ENCODE peak calls at places on chromosomes 6 and 20, in seven cellular contexts. One of them, this sample, is unnamed.

GRCh38 chr6:169145991-169146501 is 107.6 kb downstream of the THBS2 start:
- DNase-seq in body of pancreas: no peak
- DNase-seq in GM13976: no peak
- DNase-seq in pancreas: no peak
- DNase-seq in choroid plexus epithelial cell: peak
- DNase-seq in CD8-positive, alpha-beta T cell: no peak
- DNase-seq in foreskin fibroblast: peak
- DNase-seq in this sample: no peak

GRCh38 chr20:57653910-57654309 is 33.7 kb upstream of the ZBP1 start:
- DNase-seq in CD8-positive, alpha-beta T cell: peak
- DNase-seq in pancreas: peak
- DNase-seq in GM13976: peak
- DNase-seq in choroid plexus epithelial cell: no peak
- DNase-seq in foreskin fibroblast: no peak
- DNase-seq in body of pancreas: no peak
- DNase-seq in this sample: peak

GRCh38 chr6:24107294-24107693 is 18.7 kb upstream of the NRSN1 start:
- DNase-seq in GM13976: no peak
- DNase-seq in CD8-positive, alpha-beta T cell: no peak
- DNase-seq in body of pancreas: no peak
- DNase-seq in foreskin fibroblast: no peak
- DNase-seq in choroid plexus epithelial cell: no peak
- DNase-seq in pancreas: no peak
- DNase-seq in this sample: no peak

GRCh38 chr6:84953401-84953800 is 189.0 kb upstream of the TBX18 start:
- DNase-seq in body of pancreas: no peak
- DNase-seq in GM13976: no peak
- DNase-seq in CD8-positive, alpha-beta T cell: no peak
- DNase-seq in choroid plexus epithelial cell: peak
- DNase-seq in foreskin fibroblast: peak
- DNase-seq in pancreas: no peak
- DNase-seq in this sample: no peak

GRCh38 chr6:3061501-3061941 is 6.8 kb upstream of the RIPK1 start:
- DNase-seq in body of pancreas: no peak
- DNase-seq in foreskin fibroblast: peak
- DNase-seq in GM13976: no peak
- DNase-seq in choroid plexus epithelial cell: peak
- DNase-seq in CD8-positive, alpha-beta T cell: peak
- DNase-seq in pancreas: no peak
- DNase-seq in this sample: peak

GRCh38 chr6:14681699-14682487 is 564.0 kb upstream of the JARID2 start:
- DNase-seq in pancreas: no peak
- DNase-seq in body of pancreas: no peak
- DNase-seq in CD8-positive, alpha-beta T cell: no peak
- DNase-seq in choroid plexus epithelial cell: no peak
- DNase-seq in GM13976: no peak
- DNase-seq in foreskin fibroblast: no peak
- DNase-seq in this sample: no peak

GRCh38 chr6:32894085-32895005 is 40.4 kb downstream of the PSMB9 start:
- DNase-seq in pancreas: peak
- DNase-seq in body of pancreas: peak
- DNase-seq in foreskin fibroblast: peak
- DNase-seq in CD8-positive, alpha-beta T cell: peak
- DNase-seq in GM13976: peak
- DNase-seq in choroid plexus epithelial cell: peak
- DNase-seq in this sample: peak

GRCh38 chr6:143556529-143556928 is 45.0 kb upstream of the FUCA2 start:
- DNase-seq in pancreas: no peak
- DNase-seq in choroid plexus epithelial cell: peak
- DNase-seq in GM13976: no peak
- DNase-seq in foreskin fibroblast: peak
- DNase-seq in CD8-positive, alpha-beta T cell: no peak
- DNase-seq in body of pancreas: no peak
- DNase-seq in this sample: no peak

GRCh38 chr6:108874470-108875160 is 26.4 kb downstream of the ARMC2 start:
- DNase-seq in choroid plexus epithelial cell: peak
- DNase-seq in foreskin fibroblast: peak
- DNase-seq in CD8-positive, alpha-beta T cell: peak
- DNase-seq in pancreas: no peak
- DNase-seq in body of pancreas: no peak
- DNase-seq in GM13976: peak
- DNase-seq in this sample: no peak

GRCh38 chr6:10073326-10073725 is 341.5 kb downstream of the TFAP2A start:
- DNase-seq in GM13976: no peak
- DNase-seq in body of pancreas: no peak
- DNase-seq in foreskin fibroblast: no peak
- DNase-seq in pancreas: no peak
- DNase-seq in CD8-positive, alpha-beta T cell: no peak
- DNase-seq in choroid plexus epithelial cell: no peak
- DNase-seq in this sample: no peak

GRCh38 chr20:25699914-25700313 is 3.3 kb upstream of the ZNF337 start:
- DNase-seq in choroid plexus epithelial cell: peak
- DNase-seq in body of pancreas: no peak
- DNase-seq in CD8-positive, alpha-beta T cell: no peak
- DNase-seq in GM13976: no peak
- DNase-seq in pancreas: no peak
- DNase-seq in foreskin fibroblast: peak
- DNase-seq in this sample: no peak

GRCh38 chr6:98977606-98978292 is 30.0 kb upstream of the FBXL4 start:
- DNase-seq in pancreas: no peak
- DNase-seq in foreskin fibroblast: no peak
- DNase-seq in body of pancreas: no peak
- DNase-seq in choroid plexus epithelial cell: no peak
- DNase-seq in CD8-positive, alpha-beta T cell: no peak
- DNase-seq in GM13976: no peak
- DNase-seq in this sample: no peak

GRCh38 chr6:46419576-46420002 is 71.7 kb downstream of the RCAN2 start:
- DNase-seq in pancreas: no peak
- DNase-seq in body of pancreas: peak
- DNase-seq in GM13976: peak
- DNase-seq in foreskin fibroblast: peak
- DNase-seq in choroid plexus epithelial cell: peak
- DNase-seq in CD8-positive, alpha-beta T cell: no peak
- DNase-seq in this sample: peak

GRCh38 chr6:42449917-42450313 is 1.8 kb downstream of the TRERF1 start:
- DNase-seq in foreskin fibroblast: peak
- DNase-seq in CD8-positive, alpha-beta T cell: no peak
- DNase-seq in pancreas: no peak
- DNase-seq in GM13976: no peak
- DNase-seq in choroid plexus epithelial cell: peak
- DNase-seq in body of pancreas: no peak
- DNase-seq in this sample: no peak

GRCh38 chr6:23654745-23655144 is 471.3 kb upstream of the NRSN1 start:
- DNase-seq in body of pancreas: no peak
- DNase-seq in choroid plexus epithelial cell: no peak
- DNase-seq in GM13976: no peak
- DNase-seq in CD8-positive, alpha-beta T cell: no peak
- DNase-seq in pancreas: no peak
- DNase-seq in foreskin fibroblast: no peak
- DNase-seq in this sample: peak

GRCh38 chr20:30610044-30610693 is 647.3 kb upstream of the DEFB115 start:
- DNase-seq in body of pancreas: no peak
- DNase-seq in foreskin fibroblast: no peak
- DNase-seq in pancreas: no peak
- DNase-seq in choroid plexus epithelial cell: no peak
- DNase-seq in CD8-positive, alpha-beta T cell: no peak
- DNase-seq in GM13976: no peak
- DNase-seq in this sample: no peak

GRCh38 chr6:106972500-106972899 is 2.0 kb downstream of the CD24 start:
- DNase-seq in choroid plexus epithelial cell: no peak
- DNase-seq in foreskin fibroblast: no peak
- DNase-seq in body of pancreas: peak
- DNase-seq in GM13976: no peak
- DNase-seq in CD8-positive, alpha-beta T cell: no peak
- DNase-seq in pancreas: no peak
- DNase-seq in this sample: peak

GRCh38 chr20:1555952-1556351 is 1.6 kb downstream of the SIRPD start:
- DNase-seq in choroid plexus epithelial cell: no peak
- DNase-seq in CD8-positive, alpha-beta T cell: no peak
- DNase-seq in foreskin fibroblast: no peak
- DNase-seq in GM13976: no peak
- DNase-seq in pancreas: no peak
- DNase-seq in body of pancreas: no peak
- DNase-seq in this sample: no peak

GRCh38 chr20:4726710-4727391 is 5.1 kb downstream of the PRND start:
- DNase-seq in choroid plexus epithelial cell: peak
- DNase-seq in pancreas: no peak
- DNase-seq in body of pancreas: no peak
- DNase-seq in GM13976: peak
- DNase-seq in foreskin fibroblast: peak
- DNase-seq in CD8-positive, alpha-beta T cell: peak
- DNase-seq in this sample: no peak

GRCh38 chr20:8223096-8223870 is 91.2 kb downstream of the PLCB1 start:
- DNase-seq in pancreas: no peak
- DNase-seq in body of pancreas: no peak
- DNase-seq in GM13976: no peak
- DNase-seq in CD8-positive, alpha-beta T cell: no peak
- DNase-seq in foreskin fibroblast: peak
- DNase-seq in choroid plexus epithelial cell: peak
- DNase-seq in this sample: no peak

GRCh38 chr6:108438918-108439317 is 121.8 kb upstream of the FOXO3 start:
- DNase-seq in choroid plexus epithelial cell: peak
- DNase-seq in foreskin fibroblast: peak
- DNase-seq in GM13976: no peak
- DNase-seq in CD8-positive, alpha-beta T cell: no peak
- DNase-seq in body of pancreas: no peak
- DNase-seq in pancreas: no peak
- DNase-seq in this sample: no peak

GRCh38 chr6:20953019-20953418 is 418.8 kb downstream of the CDKAL1 start:
- DNase-seq in pancreas: no peak
- DNase-seq in foreskin fibroblast: no peak
- DNase-seq in body of pancreas: no peak
- DNase-seq in GM13976: no peak
- DNase-seq in choroid plexus epithelial cell: no peak
- DNase-seq in CD8-positive, alpha-beta T cell: no peak
- DNase-seq in this sample: no peak
- TF ChIP-seq CTCF in pancreas: no peak
- TF ChIP-seq CTCF in foreskin fibroblast: no peak
- TF ChIP-seq CTCF in body of pancreas: no peak
- TF ChIP-seq CTCF in GM13976: no peak
- TF ChIP-seq CTCF in choroid plexus epithelial cell: peak
- TF ChIP-seq CTCF in CD8-positive, alpha-beta T cell: no peak
- TF ChIP-seq CTCF in this sample: no peak

GRCh38 chr6:132728616-132729015 is 14.8 kb upstream of the VNN1 start:
- DNase-seq in choroid plexus epithelial cell: no peak
- DNase-seq in GM13976: no peak
- DNase-seq in CD8-positive, alpha-beta T cell: no peak
- DNase-seq in pancreas: no peak
- DNase-seq in foreskin fibroblast: no peak
- DNase-seq in body of pancreas: no peak
- DNase-seq in this sample: no peak
- TF ChIP-seq CTCF in choroid plexus epithelial cell: no peak
- TF ChIP-seq CTCF in GM13976: peak
- TF ChIP-seq CTCF in CD8-positive, alpha-beta T cell: peak
- TF ChIP-seq CTCF in pancreas: no peak
- TF ChIP-seq CTCF in foreskin fibroblast: no peak
- TF ChIP-seq CTCF in body of pancreas: no peak
- TF ChIP-seq CTCF in this sample: no peak

DNA sequence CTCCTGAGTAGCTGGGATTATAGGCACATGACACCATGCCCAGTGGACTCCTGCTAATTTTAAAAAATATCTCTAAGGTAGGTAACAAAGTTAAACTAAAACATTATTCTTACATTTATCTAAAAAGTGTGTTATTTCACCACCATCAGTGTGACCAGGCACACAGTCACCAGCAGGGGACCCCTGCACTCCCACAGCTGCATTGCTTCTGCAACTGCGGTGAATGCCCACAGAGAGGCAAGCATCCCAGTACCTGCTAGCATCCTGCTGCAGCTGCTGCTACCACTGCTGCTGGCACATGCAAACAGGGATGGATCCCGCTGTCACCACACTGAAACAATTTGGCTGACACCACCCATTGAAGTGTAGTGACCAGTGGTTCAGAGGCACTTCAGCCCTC is 21.9 kb upstream of the EPB41L2 start:
- DNase-seq in body of pancreas: no peak
- DNase-seq in choroid plexus epithelial cell: no peak
- DNase-seq in foreskin fibroblast: no peak
- DNase-seq in GM13976: no peak
- DNase-seq in pancreas: no peak
- DNase-seq in CD8-positive, alpha-beta T cell: no peak
- DNase-seq in this sample: no peak
- TF ChIP-seq CTCF in body of pancreas: no peak
- TF ChIP-seq CTCF in choroid plexus epithelial cell: peak
- TF ChIP-seq CTCF in foreskin fibroblast: no peak
- TF ChIP-seq CTCF in GM13976: no peak
- TF ChIP-seq CTCF in pancreas: no peak
- TF ChIP-seq CTCF in CD8-positive, alpha-beta T cell: no peak
- TF ChIP-seq CTCF in this sample: peak

DNA sequence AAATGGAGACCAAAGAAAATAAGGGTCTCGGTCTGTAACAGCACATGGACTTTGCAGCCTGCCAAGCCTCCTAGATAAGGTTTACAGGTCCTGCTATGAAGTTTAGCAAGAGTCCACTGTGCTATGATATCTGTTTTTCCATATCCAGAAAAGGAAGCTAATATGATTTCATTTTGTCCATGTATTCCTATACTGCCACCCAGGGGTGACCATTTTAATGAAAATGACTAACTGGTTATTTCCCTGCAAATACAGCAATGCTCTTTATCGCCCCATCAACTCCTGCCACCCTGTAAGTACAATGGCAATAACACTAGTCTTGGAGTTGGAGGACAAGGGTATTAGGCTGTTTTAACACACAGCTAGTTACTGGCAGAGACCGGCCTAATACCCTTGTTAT is 115.2 kb upstream of the GLP1R start:
- DNase-seq in body of pancreas: no peak
- DNase-seq in choroid plexus epithelial cell: peak
- DNase-seq in pancreas: no peak
- DNase-seq in GM13976: no peak
- DNase-seq in CD8-positive, alpha-beta T cell: no peak
- DNase-seq in foreskin fibroblast: peak
- DNase-seq in this sample: peak
- TF ChIP-seq CTCF in body of pancreas: peak
- TF ChIP-seq CTCF in choroid plexus epithelial cell: peak
- TF ChIP-seq CTCF in pancreas: no peak
- TF ChIP-seq CTCF in GM13976: no peak
- TF ChIP-seq CTCF in CD8-positive, alpha-beta T cell: no peak
- TF ChIP-seq CTCF in foreskin fibroblast: peak
- TF ChIP-seq CTCF in this sample: peak

GRCh38 chr6:5388319-5388718 is 127.0 kb downstream of the FARS2 start:
- DNase-seq in choroid plexus epithelial cell: no peak
- DNase-seq in CD8-positive, alpha-beta T cell: no peak
- DNase-seq in GM13976: no peak
- DNase-seq in pancreas: no peak
- DNase-seq in foreskin fibroblast: no peak
- DNase-seq in body of pancreas: no peak
- DNase-seq in this sample: no peak
- TF ChIP-seq CTCF in choroid plexus epithelial cell: no peak
- TF ChIP-seq CTCF in CD8-positive, alpha-beta T cell: no peak
- TF ChIP-seq CTCF in GM13976: no peak
- TF ChIP-seq CTCF in pancreas: no peak
- TF ChIP-seq CTCF in foreskin fibroblast: no peak
- TF ChIP-seq CTCF in body of pancreas: no peak
- TF ChIP-seq CTCF in this sample: no peak

GRCh38 chr6:29722773-29723665 is at the start of gene HLA-F:
- DNase-seq in foreskin fibroblast: peak
- DNase-seq in pancreas: peak
- DNase-seq in choroid plexus epithelial cell: peak
- DNase-seq in GM13976: peak
- DNase-seq in body of pancreas: peak
- DNase-seq in CD8-positive, alpha-beta T cell: peak
- DNase-seq in this sample: peak
- TF ChIP-seq CTCF in foreskin fibroblast: no peak
- TF ChIP-seq CTCF in pancreas: no peak
- TF ChIP-seq CTCF in choroid plexus epithelial cell: no peak
- TF ChIP-seq CTCF in GM13976: no peak
- TF ChIP-seq CTCF in body of pancreas: no peak
- TF ChIP-seq CTCF in CD8-positive, alpha-beta T cell: no peak
- TF ChIP-seq CTCF in this sample: no peak

This sample was measured in Calu3.